ENCODE peak calls at places on chromosomes 7 and 10, in nine cellular contexts. O, B, N, M, H, E, U, Q and Y are unnamed samples.

GRCh38 chr10:29266641-29267040 is 22.2 kb upstream of the LYZL1 start:
- DNase-seq in O (no peak), B (no peak), N (no peak), H (no peak), Q (no peak), E (no peak), M (peak), U (no peak), Y (no peak)

GRCh38 chr7:5582532-5582935 is 158.9 kb upstream of the TNRC18 start:
- DNase-seq in U (no peak), O (no peak), E (no peak), Q (no peak), H (no peak), B (no peak), M (no peak), N (no peak), Y (no peak)

GRCh38 chr7:100509213-100509612 is 25.5 kb downstream of the NYAP1 start:
- DNase-seq in E (no peak), Q (no peak), M (peak), U (no peak), B (peak), O (no peak), H (no peak), N (no peak), Y (no peak)

GRCh38 chr7:87058739-87059524 is 522 bp downstream of the ELAPOR2 start:
- DNase-seq in B (no peak), E (no peak), H (no peak), Q (peak), M (no peak), N (no peak), O (no peak), U (no peak), Y (no peak)

GRCh38 chr7:20959281-20959680 is 172.6 kb upstream of the SP8 start:
- DNase-seq in M (no peak), E (no peak), O (no peak), Q (no peak), H (no peak), U (no peak), N (peak), B (no peak), Y (no peak)

GRCh38 chr10:3755440-3756359 is 29.3 kb downstream of the KLF6 start:
- DNase-seq in E (no peak), O (no peak), M (peak), U (no peak), Q (no peak), B (no peak), N (no peak), H (no peak), Y (no peak)

GRCh38 chr10:17693009-17693408 is 49.1 kb downstream of the STAM start:
- DNase-seq in M (no peak), E (no peak), B (no peak), H (no peak), U (no peak), N (no peak), Q (no peak), O (no peak), Y (no peak)

GRCh38 chr7:117229350-117229749 is 93.5 kb downstream of the WNT2 start:
- DNase-seq in N (no peak), E (no peak), H (no peak), U (no peak), M (no peak), Q (no peak), O (no peak), B (no peak), Y (no peak)

GRCh38 chr10:50216894-50217293 is 34.4 kb downstream of the ASAH2 start:
- DNase-seq in E (no peak), U (no peak), N (no peak), B (no peak), M (peak), H (no peak), Q (no peak), O (no peak), Y (peak)

GRCh38 chr10:61301560-61301959 is 151.6 kb downstream of the TMEM26 start:
- DNase-seq in N (no peak), M (no peak), H (no peak), Q (no peak), U (no peak), B (no peak), O (no peak), E (no peak), Y (no peak)

GRCh38 chr7:90236890-90237289 is 8.1 kb upstream of the CFAP69 start:
- DNase-seq in M (no peak), H (no peak), U (no peak), N (no peak), O (no peak), B (no peak), Q (no peak), E (no peak), Y (no peak)

GRCh38 chr10:74922921-74923320 is 96.5 kb downstream of the KAT6B start:
- DNase-seq in M (peak), O (no peak), E (no peak), U (no peak), H (no peak), Q (no peak), N (no peak), B (no peak), Y (no peak)

GRCh38 chr7:76049295-76049694 is 1.4 kb downstream of the MDH2 start:
- DNase-seq in B (no peak), U (no peak), E (no peak), Q (no peak), H (no peak), M (no peak), O (no peak), N (no peak), Y (no peak)

GRCh38 chr7:36205236-36205635 is 52.2 kb downstream of the EEPD1 start:
- DNase-seq in B (no peak), E (no peak), M (no peak), U (no peak), Q (no peak), O (no peak), H (no peak), N (no peak), Y (no peak)

GRCh38 chr10:112389147-112389822 is 15.4 kb downstream of the ACSL5 start:
- DNase-seq in O (no peak), B (peak), H (no peak), Q (peak), U (peak), M (peak), E (no peak), N (peak), Y (no peak)

GRCh38 chr7:26619348-26619747 is 245.0 kb downstream of the SKAP2 start:
- DNase-seq in B (no peak), M (no peak), N (no peak), Q (no peak), O (no peak), H (no peak), E (no peak), U (no peak), Y (no peak)

GRCh38 chr10:63236113-63236935 is 103.2 kb downstream of the NRBF2 start:
- DNase-seq in Q (no peak), H (no peak), E (no peak), U (no peak), O (no peak), M (peak), N (peak), B (peak), Y (peak)

GRCh38 chr7:132255898-132256297 is 320.4 kb downstream of the PLXNA4 start:
- DNase-seq in N (peak), U (no peak), E (no peak), H (no peak), M (no peak), B (no peak), O (no peak), Q (no peak), Y (no peak)

GRCh38 chr10:80924063-80924952 is 386.6 kb downstream of the SH2D4B start:
- DNase-seq in B (no peak), E (no peak), N (peak), U (no peak), M (peak), H (no peak), Q (no peak), O (no peak), Y (peak)

GRCh38 chr7:34296663-34297062 is 361.4 kb upstream of the NPSR1 start:
- DNase-seq in H (no peak), O (no peak), E (no peak), B (peak), Q (no peak), U (no peak), M (peak), N (no peak), Y (peak)

GRCh38 chr7:144513332-144513731 is 109.8 kb upstream of the NOBOX start:
- DNase-seq in M (no peak), H (no peak), E (no peak), U (no peak), Q (no peak), N (no peak), O (no peak), B (no peak), Y (no peak)

GRCh38 chr10:29064665-29065064 is 224.2 kb upstream of the LYZL1 start:
- DNase-seq in E (no peak), N (no peak), O (no peak), U (no peak), M (no peak), B (no peak), Q (no peak), H (no peak), Y (no peak)

GRCh38 chr10:30022590-30022989 is 36.8 kb downstream of the JCAD start:
- DNase-seq in N (no peak), O (no peak), Q (no peak), H (no peak), B (no peak), E (no peak), M (no peak), U (no peak), Y (no peak)

GRCh38 chr7:106824458-106824857 is 40.6 kb upstream of the PIK3CG start:
- DNase-seq in M (peak), U (no peak), N (peak), B (no peak), H (no peak), Q (no peak), E (no peak), O (no peak), Y (no peak)

GRCh38 chr7:70698219-70698832 is 433.6 kb upstream of the GALNT17 start:
- DNase-seq in H (no peak), Q (no peak), E (no peak), N (no peak), B (no peak), O (no peak), M (peak), U (peak), Y (no peak)